ENCODE peak calls at places on chromosomes 13 and 19, in six cellular contexts. K is choroid plexus epithelial cell; Z is NCI-H1092 treated with DMSO at 0.1 percent for 48 hours; X is T-helper 2 cell; M is stimulated activated CD8-positive, alpha-beta memory T cell treated with anti-CD3 and anti-CD28 coated beads, Interleukin-4, amount 100 ng/mL, for 24 hours; C is left kidney. V is an unnamed sample.

GRCh38 chr19:943551-944170 is 17.8 kb downstream of the ARID3A start:
- DNase-seq in K (no peak), Z (no peak), X (no peak), M (no peak), C (no peak), V (no peak)

GRCh38 chr13:27159806-27160563 is 11.6 kb downstream of the USP12 start:
- DNase-seq in K (no peak), Z (no peak), X (no peak), M (no peak), C (no peak), V (no peak)

GRCh38 chr13:91017031-91017668 is 330.3 kb upstream of the MIR17HG start:
- DNase-seq in K (peak), Z (peak), X (no peak), M (no peak), C (peak), V (no peak)

GRCh38 chr13:102055116-102055515 is 346.7 kb downstream of the FGF14 start:
- DNase-seq in K (no peak), Z (no peak), X (no peak), M (no peak), C (no peak), V (no peak)

GRCh38 chr13:50133277-50133953 is 118.2 kb downstream of the KCNRG start:
- DNase-seq in K (no peak), Z (no peak), X (no peak), M (no peak), C (peak), V (no peak)

GRCh38 chr19:52138614-52139290 is 986 bp downstream of the ZNF616 start:
- DNase-seq in K (peak), Z (peak), X (no peak), M (no peak), C (peak), V (no peak)

GRCh38 chr13:113565526-113566226 is 18.9 kb upstream of the TFDP1 start:
- DNase-seq in K (no peak), Z (no peak), X (no peak), M (no peak), C (no peak), V (no peak)

GRCh38 chr19:41915248-41916032 is 12.8 kb downstream of the ERFL start:
- DNase-seq in K (no peak), Z (no peak), X (no peak), M (no peak), C (no peak), V (no peak)

GRCh38 chr19:41792513-41793413 is 3.6 kb upstream of the CEACAM3 start:
- DNase-seq in K (peak), Z (peak), X (no peak), M (peak), C (peak), V (peak)

GRCh38 chr19:38793186-38793585 is 4.2 kb downstream of the LGALS7B start:
- DNase-seq in K (peak), Z (no peak), X (no peak), M (no peak), C (no peak), V (no peak)

GRCh38 chr19:37933965-37934364 is 27.0 kb downstream of the SIPA1L3 start:
- DNase-seq in K (peak), Z (no peak), X (no peak), M (no peak), C (peak), V (no peak)

GRCh38 chr19:6730153-6730804 is 7.1 kb downstream of the GPR108 start:
- DNase-seq in K (peak), Z (no peak), X (no peak), M (peak), C (peak), V (no peak)

GRCh38 chr13:66210677-66211076 is 1019.5 kb downstream of the PCDH9 start:
- DNase-seq in K (peak), Z (no peak), X (no peak), M (no peak), C (no peak), V (no peak)

GRCh38 chr19:46115396-46116109 is 8.9 kb downstream of the IGFL3 start:
- DNase-seq in K (peak), Z (no peak), X (no peak), M (peak), C (peak), V (no peak)

GRCh38 chr13:74131206-74131605 is 3.0 kb downstream of the KLF12 start:
- DNase-seq in K (peak), Z (no peak), X (no peak), M (no peak), C (peak), V (no peak)

GRCh38 chr13:60691268-60691667 is 294.2 kb downstream of the TDRD3 start:
- DNase-seq in K (no peak), Z (no peak), X (no peak), M (no peak), C (no peak), V (no peak)

GRCh38 chr19:2201473-2202148 is 34.5 kb downstream of the PLEKHJ1 start:
- DNase-seq in K (no peak), Z (no peak), X (no peak), M (no peak), C (no peak), V (no peak)

GRCh38 chr13:60146491-60146890 is 17.2 kb downstream of the DIAPH3 start:
- DNase-seq in K (peak), Z (no peak), X (no peak), M (no peak), C (no peak), V (no peak)

GRCh38 chr13:102333320-102334181 is 68.3 kb downstream of the FGF14 start:
- DNase-seq in K (no peak), Z (peak), X (no peak), M (no peak), C (no peak), V (no peak)

GRCh38 chr13:42170029-42170428 is 101.9 kb upstream of the AKAP11 start:
- DNase-seq in K (no peak), Z (no peak), X (no peak), M (no peak), C (no peak), V (no peak)

GRCh38 chr19:56958428-56958827 is 117.9 kb upstream of the PEG3 start:
- DNase-seq in K (no peak), Z (peak), X (no peak), M (no peak), C (peak), V (no peak)

GRCh38 chr19:38199340-38199739 is 24.7 kb downstream of the DPF1 start:
- DNase-seq in K (no peak), Z (no peak), X (no peak), M (no peak), C (peak), V (no peak)

GRCh38 chr13:45473627-45474026 is 8.9 kb downstream of the COG3 start:
- DNase-seq in K (peak), Z (no peak), X (no peak), M (no peak), C (no peak), V (no peak)

GRCh38 chr19:21468791-21469190 is 36.6 kb upstream of the ZNF429 start:
- DNase-seq in K (no peak), Z (no peak), X (no peak), M (no peak), C (no peak), V (no peak)

GRCh38 chr13:105918842-105919741 is 616.4 kb downstream of the EFNB2 start:
- DNase-seq in K (peak), Z (no peak), X (no peak), M (no peak), C (peak), V (no peak)